ENCODE peak calls at places on chromosomes 16 and 17, in ten cellular contexts. M is GM23248; O is endodermal cell; U is CD4-positive, alpha-beta memory T cell; K is heart right ventricle; Z is cardiac muscle cell; N is CD8-positive, alpha-beta T cell; G is heart left ventricle; L is esophagus muscularis mucosa; J is BE2C. T is an unnamed sample.

GRCh38 chr16:78570409-78571141 is 471.1 kb downstream of the WWOX start:
- DNase-seq in M (no peak), O (no peak), U (no peak), K (no peak), Z (no peak), N (no peak), G (no peak), L (no peak), J (no peak), T (no peak)

GRCh38 chr17:18069101-18069500 is 18.6 kb upstream of the DRG2 start:
- DNase-seq in M (no peak), O (no peak), U (no peak), K (no peak), Z (no peak), N (no peak), G (no peak), L (no peak), J (no peak), T (no peak)

GRCh38 chr17:39016193-39017153 is 49.3 kb upstream of the FBXO47 start:
- DNase-seq in M (peak; percentile 41), O (no peak), U (peak; percentile 49), K (no peak), Z (peak; percentile 68), N (no peak), G (no peak), L (no peak), J (no peak), T (no peak)

GRCh38 chr17:55672585-55673501 is 49.8 kb downstream of the TMEM100 start:
- DNase-seq in M (peak; percentile 60), O (no peak), U (no peak), K (no peak), Z (peak; percentile 28), N (no peak), G (no peak), L (no peak), J (no peak), T (no peak)

GRCh38 chr16:78932395-78932794 is 668.1 kb downstream of the MAF start:
- DNase-seq in M (no peak), O (no peak), U (no peak), K (no peak), Z (no peak), N (no peak), G (no peak), L (no peak), J (no peak), T (no peak)

GRCh38 chr17:6097005-6097279 is 26.8 kb downstream of the WSCD1 start:
- DNase-seq in M (no peak), O (no peak), U (no peak), K (no peak), Z (no peak), N (no peak), G (no peak), L (no peak), J (no peak), T (no peak)

GRCh38 chr16:52251495-52251894 is 295.4 kb downstream of the TOX3 start:
- DNase-seq in M (peak; percentile 22), O (no peak), U (no peak), K (no peak), Z (peak; percentile 1), N (no peak), G (no peak), L (no peak), J (no peak), T (no peak)

GRCh38 chr17:1232786-1233185 is 37.5 kb upstream of the BHLHA9 start:
- DNase-seq in M (peak; percentile 88), O (no peak), U (no peak), K (no peak), Z (peak; percentile 50), N (no peak), G (no peak), L (no peak), J (no peak), T (no peak)

GRCh38 chr16:65767125-65767524 is 599.4 kb upstream of the CDH5 start:
- DNase-seq in M (no peak), O (peak; percentile 56), U (no peak), K (no peak), Z (no peak), N (no peak), G (no peak), L (no peak), J (no peak), T (no peak)

GRCh38 chr16:20897253-20897896 is 2.8 kb downstream of the DCUN1D3 start:
- DNase-seq in M (peak; percentile 80), O (no peak), U (no peak), K (no peak), Z (peak; percentile 70), N (no peak), G (no peak), L (no peak), J (no peak), T (no peak)

GRCh38 chr16:52488837-52489289 is 58.1 kb downstream of the TOX3 start:
- DNase-seq in M (no peak), O (no peak), U (no peak), K (no peak), Z (no peak), N (no peak), G (no peak), L (no peak), J (no peak), T (no peak)

GRCh38 chr17:47225436-47225858 is 16.3 kb downstream of the MYL4 start:
- DNase-seq in M (peak; percentile 95), O (no peak), U (no peak), K (no peak), Z (peak; percentile 93), N (no peak), G (peak; percentile 85), L (no peak), J (peak; percentile 30), T (no peak)

DNA sequence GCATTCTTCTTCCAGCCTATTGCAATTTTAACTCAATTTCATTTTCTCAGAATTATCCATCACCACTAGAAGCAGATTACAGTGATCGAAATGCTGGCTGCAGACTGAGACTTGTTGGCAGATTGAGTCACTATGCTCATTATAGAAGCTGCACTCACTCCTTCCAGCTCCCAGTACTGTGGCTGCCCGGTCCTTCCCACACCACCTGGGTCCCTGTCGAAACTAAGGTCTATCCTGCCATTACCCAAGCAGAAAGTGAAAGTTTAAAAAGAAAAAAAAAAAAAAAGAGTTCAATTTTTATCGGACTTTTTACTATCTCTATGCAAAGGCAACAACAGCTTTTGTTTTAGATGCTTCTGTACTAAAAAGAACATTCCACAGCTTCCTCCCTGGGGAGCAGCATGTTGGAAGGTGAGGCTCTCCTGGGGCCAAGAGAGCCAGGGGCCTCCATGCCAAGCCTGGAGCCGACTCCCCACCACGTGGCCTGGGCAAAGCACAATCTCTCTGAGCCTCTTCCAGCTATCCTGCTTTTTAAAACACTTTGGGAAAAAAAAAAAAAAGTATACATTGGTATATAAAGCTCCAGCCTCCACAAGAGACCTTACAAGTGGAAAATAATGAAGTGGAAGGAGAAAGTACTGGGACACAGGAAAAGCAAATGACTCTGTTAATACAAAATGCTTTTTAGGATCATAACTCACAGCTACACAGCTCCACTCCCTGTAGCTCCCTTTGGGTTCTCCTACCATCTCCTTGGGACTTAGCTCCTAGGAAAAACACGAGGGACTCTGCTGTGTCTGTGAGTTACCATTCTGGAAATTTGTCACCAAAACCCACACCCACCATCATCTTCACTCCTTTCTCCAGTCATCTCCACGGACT is 77.8 kb downstream of the USP31 start:
- DNase-seq in M (peak; percentile 85), O (no peak), U (no peak), K (no peak), Z (peak; percentile 54), N (no peak), G (peak; percentile 57), L (peak; percentile 86), J (no peak), T (no peak)
- H3K4me3 ChIP-seq in M (peak overlapping the region; percentile 40), O (no peak overlapping the region), U (no peak overlapping the region), K (no peak overlapping the region), Z (no peak overlapping the region), N (no peak overlapping the region), G (peak overlapping the region; percentile 12), L (no peak overlapping the region), J (peak overlapping the region; percentile 7), T (no peak overlapping the region)

DNA sequence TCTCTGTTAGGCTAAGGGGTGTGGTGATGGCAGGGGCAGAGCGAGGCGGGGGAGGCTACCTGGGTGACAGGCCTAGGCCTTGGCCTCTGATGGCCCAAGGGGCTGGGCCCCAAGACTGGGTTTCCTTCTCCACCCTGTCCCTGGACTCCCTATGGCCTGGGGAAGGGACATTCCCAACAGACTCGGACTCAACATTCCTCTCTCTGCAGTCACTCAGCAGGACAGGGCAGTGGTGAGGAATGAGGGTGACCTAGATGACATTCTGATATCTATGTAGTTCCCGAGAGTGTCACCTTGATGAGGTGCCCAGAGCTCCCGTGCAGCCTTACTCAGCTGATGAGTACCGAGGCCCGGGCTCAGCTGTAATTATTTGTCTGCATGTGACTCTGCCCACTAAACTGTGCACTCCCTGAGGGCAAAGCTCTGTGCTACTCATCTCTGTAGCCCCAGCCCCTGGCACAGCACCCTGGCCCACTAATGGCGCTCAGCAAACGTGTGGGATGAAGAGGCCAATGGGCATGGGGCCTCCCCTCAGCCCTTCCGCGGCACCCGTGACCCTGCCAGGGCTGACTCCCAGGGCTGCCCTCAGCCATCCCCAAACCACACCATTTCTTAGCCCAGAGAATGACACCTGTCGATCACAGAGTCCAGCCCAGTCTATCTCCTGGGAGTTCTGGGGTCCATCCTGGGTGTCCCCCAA is 2.2 kb downstream of the PLCD3 start:
- DNase-seq in M (peak; percentile 47), O (peak; percentile 57), U (peak; percentile 5), K (no peak), Z (no peak), N (no peak), G (peak; percentile 17), L (no peak), J (no peak), T (no peak)
- H3K4me1 ChIP-seq in M (peaks cover 23% of the 10 kb centered on the region), O (peaks cover 11% of the 10 kb centered on the region), U (peaks cover 9% of the 10 kb centered on the region), K (peaks cover 68% of the 10 kb centered on the region), Z (peaks cover 14% of the 10 kb centered on the region), N (no peaks in the 10 kb centered on the region), G (peaks cover 8% of the 10 kb centered on the region), L (peaks cover 72% of the 10 kb centered on the region), J (no peaks in the 10 kb centered on the region), T (peaks cover 15% of the 10 kb centered on the region)

DNA sequence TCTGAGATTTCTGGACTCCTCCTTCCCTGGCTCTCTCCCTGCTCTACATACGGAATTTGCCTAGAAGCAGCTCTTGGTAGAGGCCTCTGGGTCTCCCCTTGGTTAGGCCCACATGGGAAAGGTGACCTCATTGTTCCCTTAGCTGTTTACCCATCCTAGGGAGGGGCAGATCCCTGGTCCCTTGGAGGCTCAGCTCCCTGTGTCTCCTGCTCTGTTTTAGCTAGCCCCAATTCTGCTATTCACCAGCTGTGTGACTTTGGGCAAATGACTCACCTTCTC is 3.8 kb downstream of the ABCC3 start:
- DNase-seq in M (peak; percentile 83), O (no peak), U (no peak), K (no peak), Z (no peak), N (no peak), G (no peak), L (no peak), J (no peak), T (no peak)
- H3K36me3 ChIP-seq in M (no peaks in the 10 kb centered on the region), O (no peaks in the 10 kb centered on the region), U (no peaks in the 10 kb centered on the region), K (no peaks in the 10 kb centered on the region), Z (no peaks in the 10 kb centered on the region), N (no peaks in the 10 kb centered on the region), G (no peaks in the 10 kb centered on the region), L (no peaks in the 10 kb centered on the region), J (no peaks in the 10 kb centered on the region), T (no peaks in the 10 kb centered on the region)

GRCh38 chr17:41529491-41529915 is 1.4 kb upstream of the KRT19 start:
- DNase-seq in M (peak; percentile 21), O (no peak), U (no peak), K (no peak), Z (no peak), N (no peak), G (no peak), L (no peak), J (no peak), T (no peak)
- H3K4me3 ChIP-seq in M (no peak overlapping the region), O (peak overlapping the region; percentile 94), U (no peak overlapping the region), K (no peak overlapping the region), Z (no peak overlapping the region), N (no peak overlapping the region), G (no peak overlapping the region), L (no peak overlapping the region), J (no peak overlapping the region), T (no peak overlapping the region)